ENCODE peak calls at places on chromosomes 5 and 9, in ten cellular contexts. One of them, this sample, is unnamed.

GRCh38 chr5:100576217-100576751 is 41.1 kb downstream of the FAM174A start:
- DNase-seq in CD8-positive, alpha-beta T cell: no peak
- DNase-seq in B cell: no peak
- DNase-seq in mesothelial cell of epicardium: no peak
- DNase-seq in spleen: no peak
- DNase-seq in ovary: no peak
- DNase-seq in GM23338: no peak
- DNase-seq in CD4-positive, alpha-beta T cell: no peak
- DNase-seq in GM20000: no peak
- DNase-seq in GM10248: no peak
- DNase-seq in this sample: no peak

GRCh38 chr5:56327810-56328209 is 94.7 kb upstream of the ANKRD55 start:
- DNase-seq in GM10248: no peak
- DNase-seq in mesothelial cell of epicardium: no peak
- DNase-seq in GM23338: no peak
- DNase-seq in ovary: no peak
- DNase-seq in CD4-positive, alpha-beta T cell: peak
- DNase-seq in CD8-positive, alpha-beta T cell: no peak
- DNase-seq in GM20000: no peak
- DNase-seq in B cell: no peak
- DNase-seq in spleen: no peak
- DNase-seq in this sample: no peak

GRCh38 chr9:93143830-93144530 is 9.9 kb upstream of the NINJ1 start:
- DNase-seq in spleen: peak
- DNase-seq in GM10248: no peak
- DNase-seq in CD8-positive, alpha-beta T cell: peak
- DNase-seq in GM20000: no peak
- DNase-seq in mesothelial cell of epicardium: no peak
- DNase-seq in B cell: peak
- DNase-seq in CD4-positive, alpha-beta T cell: peak
- DNase-seq in ovary: no peak
- DNase-seq in GM23338: no peak
- DNase-seq in this sample: no peak

GRCh38 chr9:136192289-136193126 is 12.4 kb downstream of the LHX3 start:
- DNase-seq in B cell: no peak
- DNase-seq in CD8-positive, alpha-beta T cell: no peak
- DNase-seq in ovary: no peak
- DNase-seq in GM23338: peak
- DNase-seq in GM20000: no peak
- DNase-seq in CD4-positive, alpha-beta T cell: no peak
- DNase-seq in mesothelial cell of epicardium: no peak
- DNase-seq in spleen: no peak
- DNase-seq in GM10248: no peak
- DNase-seq in this sample: peak

GRCh38 chr5:135133181-135133580 is 99.2 kb upstream of the PITX1 start:
- DNase-seq in GM10248: no peak
- DNase-seq in CD4-positive, alpha-beta T cell: no peak
- DNase-seq in CD8-positive, alpha-beta T cell: no peak
- DNase-seq in GM20000: no peak
- DNase-seq in B cell: no peak
- DNase-seq in ovary: no peak
- DNase-seq in GM23338: no peak
- DNase-seq in mesothelial cell of epicardium: no peak
- DNase-seq in spleen: no peak
- DNase-seq in this sample: no peak

GRCh38 chr9:82488702-82489578 is 500.4 kb downstream of the SPATA31D1 start:
- DNase-seq in CD8-positive, alpha-beta T cell: no peak
- DNase-seq in B cell: no peak
- DNase-seq in ovary: no peak
- DNase-seq in CD4-positive, alpha-beta T cell: no peak
- DNase-seq in GM23338: no peak
- DNase-seq in GM20000: no peak
- DNase-seq in spleen: no peak
- DNase-seq in GM10248: no peak
- DNase-seq in mesothelial cell of epicardium: no peak
- DNase-seq in this sample: no peak

GRCh38 chr5:125560476-125561225 is 814.2 kb upstream of the ZNF608 start:
- DNase-seq in spleen: no peak
- DNase-seq in CD8-positive, alpha-beta T cell: no peak
- DNase-seq in GM10248: no peak
- DNase-seq in GM20000: no peak
- DNase-seq in CD4-positive, alpha-beta T cell: no peak
- DNase-seq in GM23338: no peak
- DNase-seq in mesothelial cell of epicardium: no peak
- DNase-seq in ovary: no peak
- DNase-seq in B cell: no peak
- DNase-seq in this sample: no peak

GRCh38 chr5:126484248-126484647 is 61.0 kb downstream of the GRAMD2B start:
- DNase-seq in ovary: no peak
- DNase-seq in GM20000: no peak
- DNase-seq in GM23338: no peak
- DNase-seq in CD4-positive, alpha-beta T cell: no peak
- DNase-seq in GM10248: no peak
- DNase-seq in mesothelial cell of epicardium: no peak
- DNase-seq in B cell: no peak
- DNase-seq in spleen: no peak
- DNase-seq in CD8-positive, alpha-beta T cell: no peak
- DNase-seq in this sample: no peak

GRCh38 chr5:76672242-76672641 is 43.7 kb upstream of the F2R start:
- DNase-seq in GM20000: no peak
- DNase-seq in CD8-positive, alpha-beta T cell: no peak
- DNase-seq in spleen: no peak
- DNase-seq in ovary: no peak
- DNase-seq in GM10248: no peak
- DNase-seq in GM23338: no peak
- DNase-seq in CD4-positive, alpha-beta T cell: no peak
- DNase-seq in B cell: no peak
- DNase-seq in mesothelial cell of epicardium: no peak
- DNase-seq in this sample: no peak

GRCh38 chr5:38468202-38468656 is 88.2 kb downstream of the LIFR start:
- DNase-seq in spleen: no peak
- DNase-seq in GM23338: no peak
- DNase-seq in GM20000: no peak
- DNase-seq in ovary: peak
- DNase-seq in CD4-positive, alpha-beta T cell: no peak
- DNase-seq in mesothelial cell of epicardium: no peak
- DNase-seq in B cell: no peak
- DNase-seq in CD8-positive, alpha-beta T cell: no peak
- DNase-seq in GM10248: no peak
- DNase-seq in this sample: no peak

GRCh38 chr5:140413230-140413629 is 11.6 kb downstream of the ANKHD1 start:
- DNase-seq in ovary: no peak
- DNase-seq in CD4-positive, alpha-beta T cell: no peak
- DNase-seq in GM10248: no peak
- DNase-seq in GM20000: no peak
- DNase-seq in CD8-positive, alpha-beta T cell: no peak
- DNase-seq in mesothelial cell of epicardium: no peak
- DNase-seq in B cell: no peak
- DNase-seq in GM23338: no peak
- DNase-seq in spleen: no peak
- DNase-seq in this sample: no peak

GRCh38 chr9:124015661-124016131 is 4.1 kb downstream of the LHX2 start:
- DNase-seq in GM10248: peak
- DNase-seq in GM20000: peak
- DNase-seq in GM23338: peak
- DNase-seq in CD4-positive, alpha-beta T cell: no peak
- DNase-seq in CD8-positive, alpha-beta T cell: no peak
- DNase-seq in spleen: no peak
- DNase-seq in mesothelial cell of epicardium: no peak
- DNase-seq in ovary: no peak
- DNase-seq in B cell: no peak
- DNase-seq in this sample: no peak

GRCh38 chr5:31944683-31945445 is 229.3 kb downstream of the GOLPH3 start:
- DNase-seq in spleen: no peak
- DNase-seq in ovary: no peak
- DNase-seq in CD8-positive, alpha-beta T cell: no peak
- DNase-seq in B cell: no peak
- DNase-seq in CD4-positive, alpha-beta T cell: no peak
- DNase-seq in mesothelial cell of epicardium: no peak
- DNase-seq in GM23338: no peak
- DNase-seq in GM20000: no peak
- DNase-seq in GM10248: no peak
- DNase-seq in this sample: peak

GRCh38 chr9:90665072-90665471 is 22.4 kb upstream of the DIRAS2 start:
- DNase-seq in ovary: no peak
- DNase-seq in GM23338: peak
- DNase-seq in CD4-positive, alpha-beta T cell: no peak
- DNase-seq in spleen: no peak
- DNase-seq in CD8-positive, alpha-beta T cell: no peak
- DNase-seq in mesothelial cell of epicardium: no peak
- DNase-seq in B cell: no peak
- DNase-seq in GM20000: no peak
- DNase-seq in GM10248: no peak
- DNase-seq in this sample: no peak

GRCh38 chr5:127878174-127878750 is 175.1 kb downstream of the CCDC192 start:
- DNase-seq in mesothelial cell of epicardium: no peak
- DNase-seq in CD8-positive, alpha-beta T cell: no peak
- DNase-seq in B cell: no peak
- DNase-seq in spleen: no peak
- DNase-seq in CD4-positive, alpha-beta T cell: no peak
- DNase-seq in ovary: no peak
- DNase-seq in GM10248: peak
- DNase-seq in GM20000: peak
- DNase-seq in GM23338: peak
- DNase-seq in this sample: no peak

GRCh38 chr5:26553079-26553478 is 485.3 kb downstream of the CDH9 start:
- DNase-seq in GM23338: no peak
- DNase-seq in ovary: no peak
- DNase-seq in mesothelial cell of epicardium: no peak
- DNase-seq in spleen: no peak
- DNase-seq in GM10248: no peak
- DNase-seq in B cell: no peak
- DNase-seq in CD8-positive, alpha-beta T cell: no peak
- DNase-seq in GM20000: no peak
- DNase-seq in CD4-positive, alpha-beta T cell: no peak
- DNase-seq in this sample: no peak

GRCh38 chr9:84111726-84112125 is 131.1 kb downstream of the RMI1 start:
- DNase-seq in mesothelial cell of epicardium: no peak
- DNase-seq in CD4-positive, alpha-beta T cell: no peak
- DNase-seq in B cell: no peak
- DNase-seq in GM10248: no peak
- DNase-seq in CD8-positive, alpha-beta T cell: no peak
- DNase-seq in GM23338: no peak
- DNase-seq in ovary: no peak
- DNase-seq in spleen: no peak
- DNase-seq in GM20000: no peak
- DNase-seq in this sample: no peak

DNA sequence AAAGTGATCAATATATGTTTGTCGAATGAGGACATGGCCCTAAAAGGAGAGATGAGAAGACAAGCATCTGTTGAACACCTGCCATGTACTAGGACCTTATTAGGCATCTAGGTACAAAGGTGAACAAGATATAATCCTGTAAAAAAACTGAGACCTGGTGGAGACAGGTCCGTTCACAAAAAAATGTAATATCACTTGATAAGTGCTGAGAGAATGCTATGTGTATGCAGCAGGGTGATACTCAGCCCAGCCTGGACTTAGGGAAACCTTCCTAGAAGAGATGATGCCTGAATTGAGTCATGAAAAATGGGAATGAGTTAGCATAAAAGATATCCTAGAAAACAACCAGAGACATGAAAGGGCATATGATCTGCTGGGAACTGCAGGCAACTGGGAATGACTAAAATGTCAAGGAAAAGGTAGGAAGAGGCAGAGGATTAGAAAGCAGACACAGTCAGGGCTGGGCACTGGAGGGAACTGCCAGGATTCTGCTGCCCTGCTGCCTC is 108.5 kb downstream of the ADRB2 start:
- DNase-seq in spleen: no peak
- DNase-seq in GM20000: no peak
- DNase-seq in B cell: no peak
- DNase-seq in GM10248: no peak
- DNase-seq in CD8-positive, alpha-beta T cell: no peak
- DNase-seq in CD4-positive, alpha-beta T cell: no peak
- DNase-seq in ovary: no peak
- DNase-seq in mesothelial cell of epicardium: no peak
- DNase-seq in GM23338: no peak
- DNase-seq in this sample: no peak
- TF ChIP-seq CTCF in spleen: no peak
- TF ChIP-seq CTCF in GM20000: no peak
- TF ChIP-seq CTCF in B cell: no peak
- TF ChIP-seq CTCF in GM10248: no peak
- TF ChIP-seq CTCF in CD8-positive, alpha-beta T cell: no peak
- TF ChIP-seq CTCF in CD4-positive, alpha-beta T cell: no peak
- TF ChIP-seq CTCF in ovary: no peak
- TF ChIP-seq CTCF in mesothelial cell of epicardium: no peak
- TF ChIP-seq CTCF in GM23338: no peak
- TF ChIP-seq CTCF in this sample: no peak

GRCh38 chr9:75462866-75463265 is 374.6 kb downstream of the OSTF1 start:
- DNase-seq in CD4-positive, alpha-beta T cell: no peak
- DNase-seq in ovary: no peak
- DNase-seq in mesothelial cell of epicardium: no peak
- DNase-seq in CD8-positive, alpha-beta T cell: no peak
- DNase-seq in B cell: no peak
- DNase-seq in GM20000: no peak
- DNase-seq in spleen: no peak
- DNase-seq in GM10248: no peak
- DNase-seq in GM23338: no peak
- DNase-seq in this sample: no peak
- TF ChIP-seq CTCF in CD4-positive, alpha-beta T cell: no peak
- TF ChIP-seq CTCF in ovary: no peak
- TF ChIP-seq CTCF in mesothelial cell of epicardium: no peak
- TF ChIP-seq CTCF in CD8-positive, alpha-beta T cell: no peak
- TF ChIP-seq CTCF in B cell: no peak
- TF ChIP-seq CTCF in GM20000: no peak
- TF ChIP-seq CTCF in spleen: no peak
- TF ChIP-seq CTCF in GM10248: no peak
- TF ChIP-seq CTCF in GM23338: no peak
- TF ChIP-seq CTCF in this sample: no peak

DNA sequence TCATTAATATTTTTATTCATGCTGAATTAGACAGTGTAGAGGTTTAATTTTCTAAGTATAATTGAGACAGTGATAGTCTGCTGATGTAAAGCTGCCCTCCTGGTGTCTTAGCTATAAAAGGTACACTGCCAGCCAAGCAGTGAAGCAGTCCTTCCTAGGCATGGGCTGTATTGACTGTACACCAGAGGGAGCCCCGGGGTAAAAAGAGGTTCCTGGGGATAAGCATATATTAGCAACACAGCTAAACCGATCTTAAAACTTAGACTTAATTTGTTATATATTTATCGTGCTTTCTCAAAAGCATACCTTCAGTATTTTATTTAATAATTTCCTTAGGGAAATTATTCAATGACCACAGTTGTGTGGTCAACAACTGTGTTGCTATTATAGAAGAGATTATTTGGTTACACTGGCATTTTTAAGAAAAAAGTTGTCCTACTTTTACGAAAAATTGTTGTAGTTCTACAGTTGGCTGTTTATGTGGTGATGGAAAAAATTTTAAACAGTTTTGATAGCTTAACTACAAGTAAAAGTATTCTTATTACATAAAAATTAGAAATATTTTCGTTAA is 68.8 kb downstream of the ELL2 start:
- DNase-seq in CD8-positive, alpha-beta T cell: no peak
- DNase-seq in GM10248: peak
- DNase-seq in CD4-positive, alpha-beta T cell: no peak
- DNase-seq in B cell: no peak
- DNase-seq in GM23338: peak
- DNase-seq in spleen: no peak
- DNase-seq in ovary: no peak
- DNase-seq in GM20000: peak
- DNase-seq in mesothelial cell of epicardium: no peak
- DNase-seq in this sample: no peak
- TF ChIP-seq CTCF in CD8-positive, alpha-beta T cell: no peak
- TF ChIP-seq CTCF in GM10248: peak
- TF ChIP-seq CTCF in CD4-positive, alpha-beta T cell: no peak
- TF ChIP-seq CTCF in B cell: peak
- TF ChIP-seq CTCF in GM23338: peak
- TF ChIP-seq CTCF in spleen: no peak
- TF ChIP-seq CTCF in ovary: no peak
- TF ChIP-seq CTCF in GM20000: no peak
- TF ChIP-seq CTCF in mesothelial cell of epicardium: no peak
- TF ChIP-seq CTCF in this sample: peak

GRCh38 chr5:113606298-113607134 is 93.0 kb downstream of the YTHDC2 start:
- DNase-seq in ovary: peak
- DNase-seq in spleen: no peak
- DNase-seq in CD4-positive, alpha-beta T cell: peak
- DNase-seq in CD8-positive, alpha-beta T cell: no peak
- DNase-seq in GM23338: peak
- DNase-seq in B cell: peak
- DNase-seq in GM20000: peak
- DNase-seq in GM10248: peak
- DNase-seq in mesothelial cell of epicardium: no peak
- DNase-seq in this sample: no peak
- TF ChIP-seq CTCF in ovary: peak
- TF ChIP-seq CTCF in spleen: peak
- TF ChIP-seq CTCF in CD4-positive, alpha-beta T cell: peak
- TF ChIP-seq CTCF in CD8-positive, alpha-beta T cell: peak
- TF ChIP-seq CTCF in GM23338: peak
- TF ChIP-seq CTCF in B cell: peak
- TF ChIP-seq CTCF in GM20000: peak
- TF ChIP-seq CTCF in GM10248: peak
- TF ChIP-seq CTCF in mesothelial cell of epicardium: peak
- TF ChIP-seq CTCF in this sample: peak